ENCODE peak calls at places on chromosomes 11 and 22, in five cellular contexts. One of them, this sample, is unnamed.

GRCh38 chr11:43541993-43542392 is 138.5 kb upstream of the HSD17B12 start:
- DNase-seq in HAP-1: no peak
- DNase-seq in SK-N-SH: no peak
- DNase-seq in AG10803: peak; percentile 11
- DNase-seq in cardiac muscle cell: no peak
- DNase-seq in this sample: no peak

GRCh38 chr11:93517041-93517440 is 26.1 kb downstream of the SMCO4 start:
- DNase-seq in HAP-1: no peak
- DNase-seq in cardiac muscle cell: no peak
- DNase-seq in AG10803: no peak
- DNase-seq in SK-N-SH: no peak
- DNase-seq in this sample: no peak

GRCh38 chr22:25360411-25360810 is 141.0 kb downstream of the CRYBB2 start:
- DNase-seq in SK-N-SH: no peak
- DNase-seq in AG10803: no peak
- DNase-seq in cardiac muscle cell: no peak
- DNase-seq in HAP-1: no peak
- DNase-seq in this sample: no peak

GRCh38 chr11:81989093-81989492 is 744.6 kb downstream of the FAM181B start:
- DNase-seq in HAP-1: no peak
- DNase-seq in AG10803: peak; percentile 15
- DNase-seq in cardiac muscle cell: no peak
- DNase-seq in SK-N-SH: no peak
- DNase-seq in this sample: no peak

GRCh38 chr11:18012314-18012905 is 437 bp downstream of the SERGEF start:
- DNase-seq in cardiac muscle cell: peak; percentile 14
- DNase-seq in SK-N-SH: peak; percentile 57
- DNase-seq in AG10803: peak; percentile 13
- DNase-seq in HAP-1: peak; percentile 57
- DNase-seq in this sample: peak; percentile 56

GRCh38 chr11:130813196-130813595 is 103.1 kb downstream of the SNX19 start:
- DNase-seq in cardiac muscle cell: no peak
- DNase-seq in HAP-1: no peak
- DNase-seq in SK-N-SH: no peak
- DNase-seq in AG10803: no peak
- DNase-seq in this sample: no peak

GRCh38 chr11:1304376-1304775 is 5.1 kb downstream of the TOLLIP start:
- DNase-seq in SK-N-SH: no peak
- DNase-seq in cardiac muscle cell: no peak
- DNase-seq in HAP-1: no peak
- DNase-seq in AG10803: no peak
- DNase-seq in this sample: no peak

GRCh38 chr11:75827562-75827961 is 12.6 kb downstream of the UVRAG start:
- DNase-seq in AG10803: no peak
- DNase-seq in HAP-1: no peak
- DNase-seq in SK-N-SH: no peak
- DNase-seq in cardiac muscle cell: peak; percentile 47
- DNase-seq in this sample: no peak

GRCh38 chr22:28952857-28953256 is 69.5 kb downstream of the ZNRF3 start:
- DNase-seq in SK-N-SH: no peak
- DNase-seq in HAP-1: peak; percentile 78
- DNase-seq in AG10803: peak; percentile 27
- DNase-seq in cardiac muscle cell: no peak
- DNase-seq in this sample: no peak

GRCh38 chr11:76615950-76616349 is 54.6 kb downstream of the LRRC32 start:
- DNase-seq in SK-N-SH: no peak
- DNase-seq in AG10803: peak; percentile 67
- DNase-seq in cardiac muscle cell: peak; percentile 96
- DNase-seq in HAP-1: no peak
- DNase-seq in this sample: no peak

GRCh38 chr22:27201741-27202140 is 544.4 kb downstream of the MIAT start:
- DNase-seq in cardiac muscle cell: no peak
- DNase-seq in HAP-1: no peak
- DNase-seq in AG10803: no peak
- DNase-seq in SK-N-SH: no peak
- DNase-seq in this sample: no peak

GRCh38 chr11:70700871-70701270 is 302.5 kb downstream of the CTTN start:
- DNase-seq in cardiac muscle cell: no peak
- DNase-seq in SK-N-SH: no peak
- DNase-seq in HAP-1: no peak
- DNase-seq in AG10803: no peak
- DNase-seq in this sample: no peak

GRCh38 chr22:48367731-48368130 is 1459.9 kb downstream of the BRD1 start:
- DNase-seq in HAP-1: no peak
- DNase-seq in SK-N-SH: peak; percentile 27
- DNase-seq in AG10803: peak; percentile 9
- DNase-seq in cardiac muscle cell: no peak
- DNase-seq in this sample: no peak

GRCh38 chr22:32850591-32851517 is 49.3 kb downstream of the TIMP3 start:
- DNase-seq in AG10803: peak; percentile 72
- DNase-seq in HAP-1: no peak
- DNase-seq in cardiac muscle cell: peak; percentile 64
- DNase-seq in SK-N-SH: no peak
- DNase-seq in this sample: no peak

GRCh38 chr22:30327864-30328345 is 1.2 kb upstream of the TBC1D10A start:
- DNase-seq in AG10803: no peak
- DNase-seq in SK-N-SH: peak; percentile 35
- DNase-seq in HAP-1: no peak
- DNase-seq in cardiac muscle cell: no peak
- DNase-seq in this sample: no peak

GRCh38 chr22:50115693-50116092 is 25.9 kb downstream of the MOV10L1 start:
- DNase-seq in cardiac muscle cell: peak; percentile 61
- DNase-seq in AG10803: peak; percentile 24
- DNase-seq in SK-N-SH: peak; percentile 83
- DNase-seq in HAP-1: no peak
- DNase-seq in this sample: no peak

GRCh38 chr11:83092488-83093384 is 21.0 kb upstream of the RAB30 start:
- DNase-seq in cardiac muscle cell: no peak
- DNase-seq in AG10803: no peak
- DNase-seq in HAP-1: no peak
- DNase-seq in SK-N-SH: peak; percentile 61
- DNase-seq in this sample: no peak

GRCh38 chr22:44802071-44802700 is 49.8 kb downstream of the ARHGAP8 start:
- DNase-seq in HAP-1: no peak
- DNase-seq in AG10803: no peak
- DNase-seq in SK-N-SH: no peak
- DNase-seq in cardiac muscle cell: no peak
- DNase-seq in this sample: no peak

GRCh38 chr22:44801476-44801875 is 49.1 kb downstream of the ARHGAP8 start:
- DNase-seq in HAP-1: no peak
- DNase-seq in cardiac muscle cell: no peak
- DNase-seq in AG10803: no peak
- DNase-seq in SK-N-SH: peak; percentile 50
- DNase-seq in this sample: no peak

GRCh38 chr22:44797181-44797720 is 44.9 kb downstream of the ARHGAP8 start:
- DNase-seq in cardiac muscle cell: no peak
- DNase-seq in AG10803: no peak
- DNase-seq in HAP-1: no peak
- DNase-seq in SK-N-SH: no peak
- DNase-seq in this sample: no peak

GRCh38 chr22:44795701-44796630 is 43.6 kb downstream of the ARHGAP8 start:
- DNase-seq in AG10803: no peak
- DNase-seq in cardiac muscle cell: no peak
- DNase-seq in SK-N-SH: no peak
- DNase-seq in HAP-1: no peak
- DNase-seq in this sample: no peak

GRCh38 chr22:44799077-44799931 is 46.9 kb downstream of the ARHGAP8 start:
- DNase-seq in AG10803: no peak
- DNase-seq in SK-N-SH: no peak
- DNase-seq in HAP-1: no peak
- DNase-seq in cardiac muscle cell: no peak
- DNase-seq in this sample: no peak
- H3K4me3 ChIP-seq in AG10803: no peak overlapping the region
- H3K4me3 ChIP-seq in SK-N-SH: no peak overlapping the region
- H3K4me3 ChIP-seq in HAP-1: no peak overlapping the region
- H3K4me3 ChIP-seq in cardiac muscle cell: no peak overlapping the region
- H3K4me3 ChIP-seq in this sample: no peak overlapping the region

GRCh38 chr22:44293034-44293433 is 19.7 kb downstream of the SHISAL1 start:
- DNase-seq in cardiac muscle cell: no peak
- DNase-seq in SK-N-SH: no peak
- DNase-seq in HAP-1: no peak
- DNase-seq in AG10803: no peak
- DNase-seq in this sample: no peak
- H3K4me3 ChIP-seq in cardiac muscle cell: no peak overlapping the region
- H3K4me3 ChIP-seq in SK-N-SH: no peak overlapping the region
- H3K4me3 ChIP-seq in HAP-1: no peak overlapping the region
- H3K4me3 ChIP-seq in AG10803: no peak overlapping the region
- H3K4me3 ChIP-seq in this sample: no peak overlapping the region

GRCh38 chr11:78030429-78031325 is 7.6 kb upstream of the KCTD14 start:
- DNase-seq in SK-N-SH: peak; percentile 91
- DNase-seq in AG10803: peak; percentile 41
- DNase-seq in cardiac muscle cell: peak; percentile 87
- DNase-seq in HAP-1: peak; percentile 73
- DNase-seq in this sample: no peak
- H3K4me3 ChIP-seq in SK-N-SH: no peak overlapping the region
- H3K4me3 ChIP-seq in AG10803: no peak overlapping the region
- H3K4me3 ChIP-seq in cardiac muscle cell: no peak overlapping the region
- H3K4me3 ChIP-seq in HAP-1: no peak overlapping the region
- H3K4me3 ChIP-seq in this sample: no peak overlapping the region

GRCh38 chr11:47592970-47593369 is 1.2 kb downstream of the C1QTNF4 start:
- DNase-seq in cardiac muscle cell: no peak
- DNase-seq in SK-N-SH: no peak
- DNase-seq in AG10803: no peak
- DNase-seq in HAP-1: no peak
- DNase-seq in this sample: no peak
- H3K4me3 ChIP-seq in cardiac muscle cell: peak overlapping the region; percentile 55
- H3K4me3 ChIP-seq in SK-N-SH: no peak overlapping the region
- H3K4me3 ChIP-seq in AG10803: no peak overlapping the region
- H3K4me3 ChIP-seq in HAP-1: no peak overlapping the region
- H3K4me3 ChIP-seq in this sample: no peak overlapping the region

DNA sequence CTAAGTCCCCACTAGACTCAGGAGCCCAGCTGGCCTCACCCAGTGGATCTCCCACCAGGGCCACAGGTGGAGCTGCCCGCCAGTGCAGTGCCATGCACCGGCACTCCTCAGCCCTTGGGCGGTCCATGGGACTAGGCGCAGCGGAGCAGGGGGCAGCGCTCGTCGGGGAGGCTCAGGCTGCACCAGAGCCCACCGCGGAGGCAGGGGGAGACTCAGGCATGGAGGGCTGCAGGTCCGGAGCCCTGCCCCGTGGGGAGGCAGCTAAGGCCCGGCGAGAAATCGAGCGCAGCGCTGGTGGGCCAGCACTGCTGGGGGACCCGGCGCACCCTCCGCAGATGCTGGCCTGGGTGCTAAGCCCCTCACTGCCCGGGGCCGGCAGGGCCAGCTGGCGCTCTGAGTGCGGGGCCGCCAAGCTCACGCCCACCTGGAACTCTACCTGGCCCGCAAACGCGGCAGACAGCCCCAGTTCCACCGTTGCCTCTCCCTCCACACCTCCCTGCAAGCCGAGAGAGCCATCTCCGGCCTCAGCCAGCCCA is 1275.2 kb upstream of the CNTN5 start:
- DNase-seq in AG10803: no peak
- DNase-seq in HAP-1: no peak
- DNase-seq in SK-N-SH: no peak
- DNase-seq in cardiac muscle cell: no peak
- DNase-seq in this sample: no peak
- H3K4me3 ChIP-seq in AG10803: no peak overlapping the region
- H3K4me3 ChIP-seq in HAP-1: no peak overlapping the region
- H3K4me3 ChIP-seq in SK-N-SH: no peak overlapping the region
- H3K4me3 ChIP-seq in cardiac muscle cell: no peak overlapping the region
- H3K4me3 ChIP-seq in this sample: no peak overlapping the region

GRCh38 chr11:22774716-22775115 is 54.9 kb downstream of the SVIP start:
- DNase-seq in cardiac muscle cell: no peak
- DNase-seq in SK-N-SH: no peak
- DNase-seq in AG10803: no peak
- DNase-seq in HAP-1: no peak
- DNase-seq in this sample: no peak
- H3K4me3 ChIP-seq in cardiac muscle cell: no peak overlapping the region
- H3K4me3 ChIP-seq in SK-N-SH: no peak overlapping the region
- H3K4me3 ChIP-seq in AG10803: no peak overlapping the region
- H3K4me3 ChIP-seq in HAP-1: no peak overlapping the region
- H3K4me3 ChIP-seq in this sample: no peak overlapping the region

GRCh38 chr11:58442136-58442535 is at the start of gene OR5B12:
- DNase-seq in AG10803: no peak
- DNase-seq in cardiac muscle cell: no peak
- DNase-seq in SK-N-SH: no peak
- DNase-seq in HAP-1: no peak
- DNase-seq in this sample: no peak
- H3K4me3 ChIP-seq in AG10803: no peak within 1 kb of the TSS
- H3K4me3 ChIP-seq in cardiac muscle cell: no peak within 1 kb of the TSS
- H3K4me3 ChIP-seq in SK-N-SH: no peak within 1 kb of the TSS
- H3K4me3 ChIP-seq in HAP-1: no peak within 1 kb of the TSS
- H3K4me3 ChIP-seq in this sample: no peak within 1 kb of the TSS

DNA sequence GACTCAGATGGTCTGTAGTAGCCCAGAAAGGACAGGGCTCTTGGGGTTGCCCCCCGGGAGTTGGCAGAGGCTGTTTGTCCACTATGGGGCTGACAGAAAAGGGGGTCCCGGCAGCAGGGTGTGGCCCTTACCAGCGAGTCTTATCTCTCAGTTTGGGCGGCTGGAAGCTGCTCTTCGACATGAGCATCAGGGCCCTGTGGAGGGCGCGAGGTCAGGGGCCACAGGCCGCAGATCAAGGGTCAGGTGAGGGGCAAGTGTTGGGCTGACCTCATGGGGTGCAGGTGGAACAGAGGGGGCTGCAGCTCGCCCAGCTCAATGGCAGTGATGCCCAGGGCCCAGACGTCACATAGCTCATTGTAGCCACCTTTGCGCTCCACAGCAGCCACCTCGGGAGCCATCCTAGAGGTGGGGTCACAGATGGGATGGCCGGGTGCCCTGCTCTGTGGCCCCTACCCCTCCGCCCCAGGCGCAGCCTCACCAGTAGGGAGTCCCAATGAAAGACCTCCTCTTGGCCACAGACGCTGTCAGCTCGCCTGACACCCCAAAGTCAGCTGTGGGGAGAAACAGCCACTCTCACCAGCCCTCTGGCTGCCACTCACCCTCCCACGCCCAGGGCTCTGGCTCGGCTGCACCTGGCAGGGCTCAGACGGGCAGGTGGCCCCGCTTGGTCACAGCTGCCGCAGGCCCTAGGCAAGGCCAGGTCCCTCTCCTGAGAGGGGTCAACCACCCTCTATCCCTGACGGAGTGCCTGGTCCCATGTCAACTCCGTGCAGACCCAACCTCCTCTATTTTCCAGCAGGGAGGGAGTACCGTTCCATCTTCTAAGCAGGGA is 2.2 kb downstream of the MAP4K2 start:
- DNase-seq in HAP-1: no peak
- DNase-seq in cardiac muscle cell: no peak
- DNase-seq in AG10803: no peak
- DNase-seq in SK-N-SH: no peak
- DNase-seq in this sample: peak; percentile 41
- H3K4me3 ChIP-seq in HAP-1: no peak overlapping the region
- H3K4me3 ChIP-seq in cardiac muscle cell: no peak overlapping the region
- H3K4me3 ChIP-seq in AG10803: no peak overlapping the region
- H3K4me3 ChIP-seq in SK-N-SH: no peak overlapping the region
- H3K4me3 ChIP-seq in this sample: peak overlapping the region; percentile 84